ENCODE peak calls at places on chromosomes 1 and 21, in six cellular contexts. One of them, this sample, is unnamed.

GRCh38 chr21:24418671-24419070 is 1188.6 kb downstream of the MRPL39 start:
- DNase-seq in astrocyte of the cerebellum: no peak
- DNase-seq in stomach: no peak
- DNase-seq in WTC11: no peak
- DNase-seq in ovary: no peak
- DNase-seq in AG04450: no peak
- DNase-seq in this sample: no peak

GRCh38 chr1:205091043-205091740 is 6.9 kb upstream of the TMEM81 start:
- DNase-seq in astrocyte of the cerebellum: no peak
- DNase-seq in WTC11: no peak
- DNase-seq in ovary: no peak
- DNase-seq in AG04450: no peak
- DNase-seq in stomach: no peak
- DNase-seq in this sample: no peak

GRCh38 chr1:236800002-236800620 is 5.0 kb downstream of the MTR start:
- DNase-seq in astrocyte of the cerebellum: no peak
- DNase-seq in ovary: no peak
- DNase-seq in stomach: no peak
- DNase-seq in WTC11: no peak
- DNase-seq in AG04450: no peak
- DNase-seq in this sample: no peak

GRCh38 chr1:99731384-99731783 is 35.1 kb downstream of the FRRS1 start:
- DNase-seq in AG04450: peak
- DNase-seq in stomach: no peak
- DNase-seq in astrocyte of the cerebellum: no peak
- DNase-seq in ovary: no peak
- DNase-seq in WTC11: no peak
- DNase-seq in this sample: no peak

GRCh38 chr1:12661606-12662219 is 17.8 kb downstream of the AADACL4 start:
- DNase-seq in ovary: no peak
- DNase-seq in astrocyte of the cerebellum: no peak
- DNase-seq in stomach: no peak
- DNase-seq in WTC11: no peak
- DNase-seq in AG04450: no peak
- DNase-seq in this sample: no peak

GRCh38 chr1:24179251-24179895 is 7.7 kb downstream of the IFNLR1 start:
- DNase-seq in astrocyte of the cerebellum: no peak
- DNase-seq in ovary: no peak
- DNase-seq in stomach: peak
- DNase-seq in WTC11: no peak
- DNase-seq in AG04450: no peak
- DNase-seq in this sample: no peak

GRCh38 chr1:157496121-157496526 is 56.2 kb downstream of the FCRL5 start:
- DNase-seq in WTC11: peak
- DNase-seq in astrocyte of the cerebellum: peak
- DNase-seq in ovary: no peak
- DNase-seq in stomach: no peak
- DNase-seq in AG04450: no peak
- DNase-seq in this sample: no peak

GRCh38 chr1:27658951-27659496 is 13.0 kb downstream of the IFI6 start:
- DNase-seq in WTC11: no peak
- DNase-seq in stomach: no peak
- DNase-seq in astrocyte of the cerebellum: peak
- DNase-seq in ovary: no peak
- DNase-seq in AG04450: no peak
- DNase-seq in this sample: peak

GRCh38 chr1:156118175-156118868 is 3.8 kb downstream of the LMNA start:
- DNase-seq in AG04450: no peak
- DNase-seq in stomach: peak
- DNase-seq in WTC11: no peak
- DNase-seq in ovary: no peak
- DNase-seq in astrocyte of the cerebellum: no peak
- DNase-seq in this sample: no peak

GRCh38 chr1:21383785-21384401 is 56.0 kb upstream of the NBPF3 start:
- DNase-seq in ovary: no peak
- DNase-seq in astrocyte of the cerebellum: no peak
- DNase-seq in WTC11: no peak
- DNase-seq in AG04450: no peak
- DNase-seq in stomach: no peak
- DNase-seq in this sample: no peak

GRCh38 chr1:23726669-23727068 is 16.6 kb upstream of the ELOA start:
- DNase-seq in stomach: no peak
- DNase-seq in ovary: no peak
- DNase-seq in astrocyte of the cerebellum: no peak
- DNase-seq in AG04450: no peak
- DNase-seq in WTC11: no peak
- DNase-seq in this sample: no peak

GRCh38 chr21:41706678-41707077 is 60.2 kb downstream of the RIPK4 start:
- DNase-seq in AG04450: no peak
- DNase-seq in astrocyte of the cerebellum: no peak
- DNase-seq in ovary: no peak
- DNase-seq in WTC11: no peak
- DNase-seq in stomach: no peak
- DNase-seq in this sample: no peak

GRCh38 chr1:30271401-30272287 is 451.7 kb downstream of the MATN1 start:
- DNase-seq in stomach: no peak
- DNase-seq in WTC11: no peak
- DNase-seq in astrocyte of the cerebellum: no peak
- DNase-seq in AG04450: no peak
- DNase-seq in ovary: no peak
- DNase-seq in this sample: peak

GRCh38 chr1:14778882-14779594 is 180.6 kb downstream of the KAZN start:
- DNase-seq in ovary: no peak
- DNase-seq in AG04450: no peak
- DNase-seq in stomach: peak
- DNase-seq in astrocyte of the cerebellum: no peak
- DNase-seq in WTC11: peak
- DNase-seq in this sample: no peak

GRCh38 chr1:212189352-212189738 is 95.9 kb upstream of the PPP2R5A start:
- DNase-seq in WTC11: no peak
- DNase-seq in astrocyte of the cerebellum: no peak
- DNase-seq in stomach: no peak
- DNase-seq in ovary: no peak
- DNase-seq in AG04450: no peak
- DNase-seq in this sample: no peak

GRCh38 chr21:42833439-42833815 is 45.9 kb downstream of the WDR4 start:
- DNase-seq in AG04450: no peak
- DNase-seq in astrocyte of the cerebellum: no peak
- DNase-seq in ovary: no peak
- DNase-seq in stomach: peak
- DNase-seq in WTC11: peak
- DNase-seq in this sample: no peak

GRCh38 chr1:61463220-61463619 is 261.7 kb downstream of the TM2D1 start:
- DNase-seq in ovary: no peak
- DNase-seq in astrocyte of the cerebellum: no peak
- DNase-seq in stomach: no peak
- DNase-seq in WTC11: no peak
- DNase-seq in AG04450: no peak
- DNase-seq in this sample: no peak

GRCh38 chr1:238061967-238062613 is 171.4 kb upstream of the ZP4 start:
- DNase-seq in stomach: no peak
- DNase-seq in ovary: no peak
- DNase-seq in AG04450: no peak
- DNase-seq in astrocyte of the cerebellum: peak
- DNase-seq in WTC11: no peak
- DNase-seq in this sample: no peak

GRCh38 chr1:3785458-3786157 is 10.7 kb downstream of the LRRC47 start:
- DNase-seq in astrocyte of the cerebellum: no peak
- DNase-seq in AG04450: no peak
- DNase-seq in ovary: no peak
- DNase-seq in WTC11: peak
- DNase-seq in stomach: no peak
- DNase-seq in this sample: no peak

GRCh38 chr1:8661185-8662110 is 156.0 kb downstream of the RERE start:
- DNase-seq in astrocyte of the cerebellum: peak
- DNase-seq in stomach: no peak
- DNase-seq in WTC11: no peak
- DNase-seq in AG04450: peak
- DNase-seq in ovary: peak
- DNase-seq in this sample: no peak

GRCh38 chr1:10400013-10400412 is 1.1 kb downstream of the PGD start:
- DNase-seq in AG04450: no peak
- DNase-seq in stomach: no peak
- DNase-seq in WTC11: no peak
- DNase-seq in astrocyte of the cerebellum: no peak
- DNase-seq in ovary: no peak
- DNase-seq in this sample: no peak

GRCh38 chr1:221636967-221637366 is 104.9 kb downstream of the DUSP10 start:
- DNase-seq in stomach: no peak
- DNase-seq in ovary: no peak
- DNase-seq in astrocyte of the cerebellum: no peak
- DNase-seq in WTC11: no peak
- DNase-seq in AG04450: no peak
- DNase-seq in this sample: no peak

GRCh38 chr1:184418955-184419733 is 32.3 kb downstream of the C1orf21 start:
- DNase-seq in AG04450: peak
- DNase-seq in ovary: no peak
- DNase-seq in stomach: no peak
- DNase-seq in WTC11: no peak
- DNase-seq in astrocyte of the cerebellum: no peak
- DNase-seq in this sample: no peak

GRCh38 chr1:14129009-14129408 is 429.0 kb downstream of the PRDM2 start:
- DNase-seq in astrocyte of the cerebellum: no peak
- DNase-seq in AG04450: no peak
- DNase-seq in stomach: no peak
- DNase-seq in ovary: no peak
- DNase-seq in WTC11: no peak
- DNase-seq in this sample: no peak

GRCh38 chr1:201400257-201401230 is 1.4 kb upstream of the LAD1 start:
- DNase-seq in ovary: no peak
- DNase-seq in AG04450: no peak
- DNase-seq in stomach: no peak
- DNase-seq in astrocyte of the cerebellum: no peak
- DNase-seq in WTC11: no peak
- DNase-seq in this sample: no peak

GRCh38 chr1:85692730-85693314 is 15.4 kb downstream of the ZNHIT6 start:
- DNase-seq in astrocyte of the cerebellum: peak
- DNase-seq in WTC11: no peak
- DNase-seq in ovary: no peak
- DNase-seq in stomach: no peak
- DNase-seq in AG04450: peak
- DNase-seq in this sample: no peak

GRCh38 chr1:234683856-234684632 is 74.1 kb upstream of the IRF2BP2 start:
- DNase-seq in AG04450: no peak
- DNase-seq in ovary: peak
- DNase-seq in stomach: peak
- DNase-seq in astrocyte of the cerebellum: no peak
- DNase-seq in WTC11: no peak
- DNase-seq in this sample: no peak

GRCh38 chr1:112296908-112297307 is 99.1 kb upstream of the CTTNBP2NL start:
- DNase-seq in WTC11: no peak
- DNase-seq in stomach: no peak
- DNase-seq in AG04450: peak
- DNase-seq in ovary: no peak
- DNase-seq in astrocyte of the cerebellum: no peak
- DNase-seq in this sample: no peak

GRCh38 chr1:157163273-157164127 is 25.3 kb upstream of the ETV3 start:
- DNase-seq in stomach: peak
- DNase-seq in astrocyte of the cerebellum: peak
- DNase-seq in AG04450: no peak
- DNase-seq in ovary: peak
- DNase-seq in WTC11: peak
- DNase-seq in this sample: peak

DNA sequence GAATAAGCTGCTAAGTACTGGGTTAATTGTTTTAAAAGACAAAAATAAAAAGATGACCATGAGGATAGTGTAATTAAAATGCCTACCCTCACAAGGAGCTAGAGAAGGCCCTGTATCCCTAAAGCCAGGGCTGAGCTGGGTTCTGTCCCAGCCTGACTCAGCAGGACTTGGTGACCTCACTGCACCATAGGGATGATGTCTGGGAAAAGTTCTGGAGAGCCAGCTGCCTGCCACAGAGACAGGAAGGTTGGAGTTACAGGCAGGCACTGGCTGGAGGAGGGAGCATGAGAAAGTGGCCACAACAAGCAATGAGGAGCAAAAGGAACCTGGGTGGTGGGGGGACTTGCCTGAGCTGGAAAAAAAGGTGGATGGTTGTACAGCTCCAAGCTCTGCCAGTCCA is 5.7 kb upstream of the TNR start:
- DNase-seq in ovary: no peak
- DNase-seq in astrocyte of the cerebellum: no peak
- DNase-seq in stomach: no peak
- DNase-seq in AG04450: no peak
- DNase-seq in WTC11: no peak
- DNase-seq in this sample: no peak
- TF ChIP-seq CTCF in ovary: no peak
- TF ChIP-seq CTCF in astrocyte of the cerebellum: no peak
- TF ChIP-seq CTCF in stomach: no peak
- TF ChIP-seq CTCF in AG04450: no peak
- TF ChIP-seq CTCF in WTC11: no peak
- TF ChIP-seq CTCF in this sample: no peak

GRCh38 chr1:29124366-29125236 is 898 bp upstream of the TMEM200B start:
- DNase-seq in WTC11: peak
- DNase-seq in AG04450: peak
- DNase-seq in astrocyte of the cerebellum: peak
- DNase-seq in stomach: peak
- DNase-seq in ovary: peak
- DNase-seq in this sample: peak
- TF ChIP-seq CTCF in WTC11: peak
- TF ChIP-seq CTCF in AG04450: peak
- TF ChIP-seq CTCF in astrocyte of the cerebellum: peak
- TF ChIP-seq CTCF in stomach: peak
- TF ChIP-seq CTCF in ovary: peak
- TF ChIP-seq CTCF in this sample: no peak

GRCh38 chr1:2322593-2323295 is 68.6 kb downstream of the MORN1 start:
- DNase-seq in WTC11: no peak
- DNase-seq in ovary: peak
- DNase-seq in stomach: no peak
- DNase-seq in astrocyte of the cerebellum: peak
- DNase-seq in AG04450: no peak
- DNase-seq in this sample: no peak
- TF ChIP-seq CTCF in WTC11: no peak
- TF ChIP-seq CTCF in ovary: no peak
- TF ChIP-seq CTCF in stomach: no peak
- TF ChIP-seq CTCF in astrocyte of the cerebellum: no peak
- TF ChIP-seq CTCF in AG04450: no peak
- TF ChIP-seq CTCF in this sample: no peak

GRCh38 chr21:31216206-31216605 is 127.9 kb downstream of the TIAM1 start:
- DNase-seq in stomach: no peak
- DNase-seq in astrocyte of the cerebellum: no peak
- DNase-seq in AG04450: no peak
- DNase-seq in WTC11: no peak
- DNase-seq in ovary: no peak
- DNase-seq in this sample: no peak

GRCh38 chr21:31218830-31219608 is 125.0 kb downstream of the TIAM1 start:
- DNase-seq in AG04450: no peak
- DNase-seq in astrocyte of the cerebellum: peak
- DNase-seq in ovary: no peak
- DNase-seq in stomach: peak
- DNase-seq in WTC11: no peak
- DNase-seq in this sample: no peak

DNA sequence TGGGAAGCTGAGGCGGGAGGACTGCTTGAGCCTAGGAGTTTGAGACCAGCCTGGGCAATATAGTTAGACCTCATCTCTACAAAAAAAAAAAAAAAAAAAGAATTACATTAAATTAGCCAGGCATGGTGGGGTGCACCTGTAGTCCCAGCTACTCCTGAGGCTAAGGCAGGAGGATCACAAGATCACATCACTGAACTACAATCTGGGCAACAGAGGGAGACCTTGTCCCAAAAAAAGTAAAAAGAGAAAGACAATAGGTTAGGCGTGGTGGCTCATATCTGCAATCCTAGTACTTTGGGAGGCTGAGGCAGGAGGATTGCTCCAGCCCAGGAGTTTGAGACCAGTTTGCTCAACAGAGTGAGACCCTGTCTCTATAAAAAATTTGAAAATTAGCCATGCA is 130.3 kb downstream of the TIAM1 start:
- DNase-seq in stomach: no peak
- DNase-seq in ovary: no peak
- DNase-seq in AG04450: no peak
- DNase-seq in astrocyte of the cerebellum: no peak
- DNase-seq in WTC11: no peak
- DNase-seq in this sample: no peak
- TF ChIP-seq CTCF in stomach: peak
- TF ChIP-seq CTCF in ovary: no peak
- TF ChIP-seq CTCF in AG04450: peak
- TF ChIP-seq CTCF in astrocyte of the cerebellum: no peak
- TF ChIP-seq CTCF in WTC11: no peak
- TF ChIP-seq CTCF in this sample: no peak

This sample was measured in natural killer cell.